ENCODE peak calls at places on chromosome 3, in nine cellular contexts. K, F, C, L, T, X, I, J and D are unnamed samples.

GRCh38 chr3:38641461-38642110 is 7.9 kb downstream of the SCN5A start:
- DNase-seq in I (no peak), F (no peak), C (no peak), J (no peak), L (no peak), K (no peak), X (no peak), T (no peak), D (no peak)

GRCh38 chr3:37621771-37622170 is 239.9 kb upstream of the CTDSPL start:
- DNase-seq in L (no peak), F (no peak), I (no peak), K (no peak), T (no peak), J (no peak), X (no peak), C (no peak), D (no peak)

GRCh38 chr3:33911525-33912322 is 113.3 kb downstream of the PDCD6IP start:
- DNase-seq in T (no peak), I (no peak), F (no peak), J (no peak), X (no peak), C (no peak), K (peak), L (no peak), D (no peak)

GRCh38 chr3:172156309-172156998 is 117.1 kb downstream of the FNDC3B start:
- DNase-seq in C (peak), X (no peak), L (no peak), T (no peak), J (no peak), F (peak), I (no peak), K (no peak), D (no peak)

GRCh38 chr3:64248247-64248646 is 23.0 kb upstream of the PRICKLE2 start:
- DNase-seq in K (no peak), T (no peak), J (no peak), I (no peak), C (no peak), F (no peak), X (no peak), L (no peak), D (no peak)

GRCh38 chr3:120850326-120851295 is 57.4 kb upstream of the STXBP5L start:
- DNase-seq in C (no peak), X (no peak), F (no peak), I (no peak), J (no peak), T (peak), L (no peak), K (no peak), D (no peak)

GRCh38 chr3:73365756-73366397 is 258.9 kb downstream of the PDZRN3 start:
- DNase-seq in C (peak), X (peak), J (no peak), T (peak), F (no peak), K (no peak), L (no peak), I (no peak), D (no peak)

GRCh38 chr3:191136347-191136746 is 62.7 kb upstream of the OSTN start:
- DNase-seq in C (no peak), T (peak), I (no peak), L (no peak), F (no peak), X (no peak), J (no peak), K (peak), D (no peak)

GRCh38 chr3:167684389-167684993 is 30.7 kb upstream of the WDR49 start:
- DNase-seq in X (peak), T (peak), F (no peak), L (no peak), K (peak), I (peak), C (no peak), J (peak), D (peak)

GRCh38 chr3:103295974-103296570 is 861.3 kb downstream of the ZPLD1 start:
- DNase-seq in L (no peak), J (no peak), I (no peak), F (no peak), K (no peak), X (peak), C (no peak), T (peak), D (no peak)